ENCODE peak calls at places on chromosomes 2 and 18, in ten cellular contexts. A is left ventricle myocardium inferior, E is fibroblast of mammary gland, B is endothelial cell, H is uterus, O is coronary artery, N is bronchial epithelial cell, J is GM12865, K is fibroblast of pulmonary artery, T is DND-41. L is an unnamed sample.

GRCh38 chr2:39913648-39914456 is 134.8 kb upstream of the THUMPD2 start:
- DNase-seq in N (peak), A (no peak), K (peak), T (peak), O (no peak), B (peak), E (peak), H (no peak), J (peak), L (no peak)

GRCh38 chr18:905948-906415 is 1.3 kb downstream of the ADCYAP1 start:
- DNase-seq in O (no peak), N (no peak), K (no peak), A (no peak), H (no peak), E (no peak), J (no peak), T (no peak), B (peak), L (no peak)

GRCh38 chr18:76955529-76956170 is 133.3 kb downstream of the ZNF236 start:
- DNase-seq in N (no peak), K (no peak), J (no peak), O (no peak), H (no peak), T (no peak), B (no peak), E (no peak), A (no peak), L (no peak)

GRCh38 chr2:101234169-101234938 is 18.3 kb upstream of the CNOT11 start:
- DNase-seq in J (no peak), B (no peak), K (no peak), T (no peak), O (no peak), N (no peak), H (no peak), A (no peak), E (no peak), L (no peak)

GRCh38 chr2:231709636-231709980 is 1.3 kb downstream of the PTMA start:
- DNase-seq in O (peak), K (no peak), J (peak), T (peak), E (peak), N (no peak), H (peak), A (peak), B (no peak), L (peak)

GRCh38 chr2:100141906-100142305 is 484 bp downstream of the AFF3 start:
- DNase-seq in H (no peak), J (peak), B (no peak), N (no peak), A (no peak), T (no peak), K (no peak), E (no peak), O (no peak), L (no peak)

GRCh38 chr2:128316777-128317185 is 1.9 kb downstream of the HS6ST1 start:
- DNase-seq in H (no peak), N (no peak), O (peak), J (peak), T (no peak), K (no peak), E (no peak), A (no peak), B (peak), L (no peak)

GRCh38 chr2:176423819-176424218 is 154.6 kb downstream of the MTX2 start:
- DNase-seq in B (no peak), K (no peak), N (no peak), O (no peak), J (no peak), E (no peak), A (no peak), T (no peak), H (no peak), L (no peak)

GRCh38 chr2:269356-270030 is 4.7 kb downstream of the ACP1 start:
- DNase-seq in J (no peak), K (no peak), B (no peak), T (no peak), A (no peak), O (no peak), E (no peak), N (no peak), H (no peak), L (no peak)

GRCh38 chr18:28459587-28459986 is 282.7 kb upstream of the CDH2 start:
- DNase-seq in E (peak), N (peak), K (peak), A (no peak), H (no peak), T (no peak), J (no peak), B (no peak), O (no peak), L (no peak)

GRCh38 chr2:131413148-131413747 is 49.3 kb upstream of the RAB6D start:
- DNase-seq in J (peak), A (no peak), H (no peak), E (peak), O (no peak), B (no peak), T (peak), K (peak), N (peak), L (peak)

GRCh38 chr2:111219285-111219684 is 98.6 kb downstream of the BCL2L11 start:
- DNase-seq in N (no peak), E (no peak), H (no peak), B (no peak), A (no peak), T (no peak), O (no peak), K (no peak), J (peak), L (no peak)

GRCh38 chr2:238202326-238203103 is 980 bp downstream of the ILKAP start:
- DNase-seq in E (peak), K (peak), J (peak), N (peak), H (no peak), T (peak), B (no peak), O (no peak), A (no peak), L (peak)

GRCh38 chr2:189534854-189535253 is 45.7 kb downstream of the SLC40A1 start:
- DNase-seq in O (no peak), B (no peak), N (peak), A (no peak), J (no peak), E (peak), K (peak), T (no peak), H (no peak), L (no peak)

GRCh38 chr18:66749030-66749429 is 145.1 kb upstream of the CDH19 start:
- DNase-seq in B (no peak), O (no peak), J (no peak), A (no peak), N (peak), E (no peak), T (no peak), K (peak), H (no peak), L (no peak)
- TF ChIP-seq CTCF in B (no peak), O (no peak), J (no peak), A (peak), N (no peak), E (no peak), T (no peak), K (peak), H (no peak), L (no peak)

GRCh38 chr2:228698963-228699362 is 517.5 kb upstream of the SPHKAP start:
- DNase-seq in O (no peak), E (peak), T (no peak), J (no peak), K (no peak), A (no peak), H (no peak), N (peak), B (no peak), L (no peak)

GRCh38 chr2:228699888-228700287 is 518.4 kb upstream of the SPHKAP start:
- DNase-seq in O (no peak), E (peak), K (no peak), A (no peak), B (no peak), T (no peak), J (no peak), H (no peak), N (no peak), L (no peak)

GRCh38 chr2:228697456-228697855 is 516.0 kb upstream of the SPHKAP start:
- DNase-seq in K (no peak), E (no peak), N (no peak), T (no peak), B (no peak), H (no peak), O (no peak), J (no peak), A (no peak), L (no peak)

GRCh38 chr2:228700638-228701037 is 519.2 kb upstream of the SPHKAP start:
- DNase-seq in E (peak), T (no peak), O (no peak), B (no peak), H (no peak), J (no peak), K (peak), A (no peak), N (peak), L (no peak)

GRCh38 chr2:228699400-228699799 is 517.9 kb upstream of the SPHKAP start:
- DNase-seq in K (peak), N (no peak), E (peak), B (no peak), T (no peak), H (no peak), J (no peak), O (no peak), A (no peak), L (no peak)
- TF ChIP-seq CTCF in K (peak), N (no peak), E (peak), B (no peak), T (no peak), H (peak), J (no peak), O (no peak), A (peak), L (no peak)

DNA sequence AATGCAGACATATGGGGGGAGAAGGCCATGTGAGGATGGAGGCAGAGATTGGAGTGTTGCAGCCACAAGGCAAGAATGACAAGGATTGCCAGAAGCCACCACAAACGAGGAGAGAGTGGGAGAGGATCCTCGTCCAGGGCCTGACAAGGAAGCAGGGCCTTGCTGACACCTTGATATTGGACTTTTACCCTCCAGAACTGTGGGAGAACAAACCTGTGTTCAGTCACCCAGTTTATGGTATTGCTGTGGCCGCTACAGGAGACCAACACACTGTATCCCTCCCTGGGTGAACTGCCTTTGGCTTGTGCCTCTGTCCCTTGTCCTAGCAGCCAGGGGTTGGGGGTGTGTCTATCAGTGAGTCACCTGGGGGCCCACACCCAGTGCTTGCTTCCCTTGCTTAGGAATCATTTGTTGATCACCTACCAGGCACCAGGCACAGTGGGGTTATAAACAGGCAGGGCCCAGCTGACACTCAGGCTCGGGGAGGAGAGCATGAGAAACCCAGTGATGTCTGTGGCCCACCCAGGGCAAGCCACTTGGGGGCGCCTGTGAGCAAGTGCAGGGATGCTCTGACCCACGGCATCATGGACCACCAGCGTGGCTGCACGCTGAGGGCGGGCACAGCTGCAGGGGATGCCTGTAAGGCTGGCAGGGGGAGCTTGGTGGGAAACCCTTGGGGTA is 17.2 kb downstream of the TMEM185B start:
- DNase-seq in A (no peak), O (no peak), H (no peak), E (no peak), N (no peak), J (peak), K (peak), B (peak), T (peak), L (peak)
- TF ChIP-seq CTCF in A (peak), O (no peak), H (peak), E (peak), N (peak), J (peak), K (peak), B (peak), T (peak), L (peak)

DNA sequence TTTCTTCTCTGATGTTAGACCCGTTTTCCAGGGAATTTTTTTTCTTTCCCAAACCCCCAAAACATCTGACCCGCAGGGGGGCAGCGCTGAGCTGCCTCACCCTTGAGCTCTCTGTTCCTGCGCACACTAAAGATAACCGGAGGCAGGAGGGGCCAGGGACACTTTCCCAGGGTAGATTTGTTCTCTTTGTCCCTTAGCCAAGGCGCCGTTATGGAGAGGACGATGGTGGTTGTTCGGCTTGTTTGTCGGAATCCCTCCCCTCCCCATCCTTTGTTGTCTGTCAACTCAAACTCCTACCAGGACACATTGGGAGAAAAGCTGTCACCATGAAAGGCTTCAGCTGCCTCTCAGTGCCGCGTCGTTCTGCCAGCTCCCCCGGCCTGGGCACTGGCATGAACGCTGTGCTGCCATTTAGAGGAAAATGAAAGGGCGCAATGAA is 62.3 kb downstream of the RND3 start:
- DNase-seq in A (peak), H (no peak), J (no peak), N (no peak), K (peak), T (no peak), B (peak), O (no peak), E (peak), L (no peak)
- TF ChIP-seq CTCF in A (peak), H (no peak), J (no peak), N (peak), K (peak), T (no peak), B (no peak), O (no peak), E (peak), L (no peak)

GRCh38 chr2:61252031-61252430 is 90.0 kb downstream of the C2orf74 start:
- DNase-seq in H (no peak), E (no peak), O (no peak), A (no peak), K (no peak), N (no peak), T (no peak), B (no peak), J (no peak), L (no peak)
- TF ChIP-seq CTCF in H (no peak), E (no peak), O (no peak), A (no peak), K (no peak), N (no peak), T (no peak), B (no peak), J (no peak), L (no peak)

DNA sequence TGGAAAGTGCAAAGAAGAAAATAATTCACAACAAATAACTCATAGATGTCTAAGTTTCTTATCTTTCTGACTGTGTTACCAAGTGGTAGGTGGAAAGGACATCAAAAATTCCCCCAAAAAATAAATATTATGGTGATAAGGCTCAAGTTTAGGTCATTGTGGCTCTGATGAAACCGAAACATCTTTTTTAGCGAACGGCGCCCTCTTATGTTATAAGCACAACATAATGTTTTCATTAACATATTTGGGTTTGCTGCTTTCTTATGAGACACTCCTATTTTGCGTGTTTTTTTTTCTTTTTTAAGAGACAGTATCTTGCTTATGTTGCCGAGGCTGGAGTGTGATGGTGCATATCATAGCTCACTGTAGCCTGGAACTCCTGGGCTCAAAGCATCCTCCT is 38.6 kb upstream of the SLC35G4 start:
- DNase-seq in B (no peak), N (no peak), H (no peak), T (no peak), J (peak), K (peak), O (no peak), E (peak), A (no peak), L (peak)
- TF ChIP-seq CTCF in B (peak), N (no peak), H (no peak), T (peak), J (no peak), K (peak), O (no peak), E (peak), A (no peak), L (no peak)

DNA sequence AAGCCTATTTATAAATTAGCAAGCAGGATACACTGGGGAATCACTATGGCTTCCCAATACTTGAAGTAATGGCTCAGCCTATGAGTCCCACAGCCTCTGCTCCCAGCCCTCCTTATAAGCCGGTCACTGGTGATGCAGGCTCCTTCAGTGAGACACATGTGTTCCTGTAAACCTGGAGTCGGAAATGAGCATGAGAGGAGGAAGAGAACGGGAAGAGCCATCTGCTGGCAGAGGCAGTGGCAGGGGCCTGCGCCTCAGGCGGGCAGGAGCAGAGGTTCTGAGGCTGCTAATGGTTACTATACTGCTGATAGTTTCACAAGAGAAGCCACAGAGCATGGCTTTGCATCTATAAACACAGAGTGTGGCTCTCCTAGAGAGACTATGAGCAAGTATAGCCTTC is 63.5 kb downstream of the FBXO15 start:
- DNase-seq in O (no peak), A (no peak), J (no peak), K (no peak), E (no peak), B (no peak), H (no peak), N (no peak), T (no peak), L (no peak)
- TF ChIP-seq CTCF in O (no peak), A (no peak), J (no peak), K (no peak), E (no peak), B (no peak), H (no peak), N (no peak), T (no peak), L (no peak)

DNA sequence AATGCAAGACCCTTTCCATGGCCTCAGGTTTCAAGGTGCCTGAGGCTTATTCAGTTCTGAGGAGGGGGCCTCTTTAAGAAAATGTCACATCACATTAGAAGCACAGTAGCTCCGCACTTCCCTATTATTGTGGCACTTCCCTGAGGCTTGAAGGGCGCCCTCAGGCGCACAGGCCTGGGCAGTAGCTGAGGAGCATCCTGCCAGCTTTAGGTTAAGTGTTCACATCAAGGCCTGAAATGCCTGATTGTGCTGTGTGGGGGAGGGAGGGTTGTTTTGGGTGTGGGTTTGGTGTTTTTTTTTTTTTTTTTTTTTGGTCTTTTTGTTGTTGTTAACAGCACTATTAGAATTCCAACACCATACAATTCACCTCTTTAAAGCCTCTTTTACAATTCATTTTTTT is 107.9 kb downstream of the CABLES1 start:
- DNase-seq in O (no peak), T (peak), N (no peak), A (no peak), E (no peak), B (no peak), H (no peak), K (no peak), J (no peak), L (no peak)
- TF ChIP-seq CTCF in O (no peak), T (no peak), N (no peak), A (no peak), E (no peak), B (no peak), H (no peak), K (no peak), J (no peak), L (no peak)

L was measured in activated CD8-positive, alpha-beta T cell treated with anti-CD3 and anti-CD28 coated beads for 36 hours.